ENCODE peak calls at places on chromosome 21, in four cellular contexts. One of them, this sample, is unnamed.

GRCh38 chr21:44726803-44727202 is 15.4 kb upstream of the TSPEAR start:
- DNase-seq in NCI-H460: no peak
- DNase-seq in C1 segment of cervical spinal cord: no peak
- DNase-seq in fibroblast of lung: no peak
- DNase-seq in this sample: no peak

GRCh38 chr21:28893687-28894086 is 99.0 kb downstream of the LTN1 start:
- DNase-seq in C1 segment of cervical spinal cord: no peak
- DNase-seq in NCI-H460: no peak
- DNase-seq in fibroblast of lung: no peak
- DNase-seq in this sample: no peak

GRCh38 chr21:42021751-42022430 is 11.7 kb upstream of the ZBTB21 start:
- DNase-seq in fibroblast of lung: no peak
- DNase-seq in NCI-H460: no peak
- DNase-seq in C1 segment of cervical spinal cord: no peak
- DNase-seq in this sample: peak; percentile 56

GRCh38 chr21:32348604-32349332 is 44.0 kb downstream of the URB1 start:
- DNase-seq in NCI-H460: no peak
- DNase-seq in C1 segment of cervical spinal cord: no peak
- DNase-seq in fibroblast of lung: no peak
- DNase-seq in this sample: no peak

GRCh38 chr21:39319814-39320332 is 6.4 kb upstream of the BRWD1 start:
- DNase-seq in NCI-H460: no peak
- DNase-seq in fibroblast of lung: no peak
- DNase-seq in C1 segment of cervical spinal cord: no peak
- DNase-seq in this sample: no peak

GRCh38 chr21:17438642-17439041 is 74.2 kb upstream of the CXADR start:
- DNase-seq in NCI-H460: no peak
- DNase-seq in C1 segment of cervical spinal cord: no peak
- DNase-seq in fibroblast of lung: no peak
- DNase-seq in this sample: no peak

GRCh38 chr21:36647279-36648093 is 51.4 kb upstream of the SIM2 start:
- DNase-seq in C1 segment of cervical spinal cord: no peak
- DNase-seq in fibroblast of lung: peak; percentile 76
- DNase-seq in NCI-H460: no peak
- DNase-seq in this sample: peak; percentile 80

GRCh38 chr21:44749759-44750674 is 38.6 kb upstream of the TSPEAR start:
- DNase-seq in C1 segment of cervical spinal cord: no peak
- DNase-seq in NCI-H460: no peak
- DNase-seq in fibroblast of lung: no peak
- DNase-seq in this sample: no peak

GRCh38 chr21:22791986-22792560 is 1793.9 kb downstream of the NCAM2 start:
- DNase-seq in C1 segment of cervical spinal cord: no peak
- DNase-seq in fibroblast of lung: peak; percentile 24
- DNase-seq in NCI-H460: peak; percentile 30
- DNase-seq in this sample: peak; percentile 24

GRCh38 chr21:27812279-27812678 is 845.4 kb upstream of the ADAMTS5 start:
- DNase-seq in NCI-H460: no peak
- DNase-seq in fibroblast of lung: no peak
- DNase-seq in C1 segment of cervical spinal cord: no peak
- DNase-seq in this sample: no peak

GRCh38 chr21:45449658-45450502 is 44.9 kb downstream of the COL18A1 start:
- DNase-seq in C1 segment of cervical spinal cord: no peak
- DNase-seq in fibroblast of lung: no peak
- DNase-seq in NCI-H460: no peak
- DNase-seq in this sample: no peak

GRCh38 chr21:34545079-34545884 is 33.3 kb upstream of the KCNE1 start:
- DNase-seq in fibroblast of lung: peak; percentile 82
- DNase-seq in C1 segment of cervical spinal cord: peak; percentile 12
- DNase-seq in NCI-H460: peak; percentile 32
- DNase-seq in this sample: no peak

GRCh38 chr21:22584308-22584707 is 1586.1 kb downstream of the NCAM2 start:
- DNase-seq in NCI-H460: no peak
- DNase-seq in fibroblast of lung: no peak
- DNase-seq in C1 segment of cervical spinal cord: no peak
- DNase-seq in this sample: no peak

GRCh38 chr21:45615145-45615711 is 28.3 kb upstream of the PCBP3 start:
- DNase-seq in C1 segment of cervical spinal cord: no peak
- DNase-seq in NCI-H460: peak; percentile 47
- DNase-seq in fibroblast of lung: peak; percentile 45
- DNase-seq in this sample: peak; percentile 63

GRCh38 chr21:41671859-41672542 is 94.9 kb downstream of the RIPK4 start:
- DNase-seq in C1 segment of cervical spinal cord: no peak
- DNase-seq in NCI-H460: no peak
- DNase-seq in fibroblast of lung: no peak
- DNase-seq in this sample: no peak

GRCh38 chr21:33025106-33025470 is 647 bp upstream of the OLIG2 start:
- DNase-seq in C1 segment of cervical spinal cord: no peak
- DNase-seq in fibroblast of lung: no peak
- DNase-seq in NCI-H460: no peak
- DNase-seq in this sample: no peak

GRCh38 chr21:33071878-33072306 is 2.0 kb downstream of the OLIG1 start:
- DNase-seq in fibroblast of lung: peak; percentile 21
- DNase-seq in NCI-H460: no peak
- DNase-seq in C1 segment of cervical spinal cord: no peak
- DNase-seq in this sample: no peak

GRCh38 chr21:39979321-39979720 is 112.1 kb downstream of the PCP4 start:
- DNase-seq in NCI-H460: no peak
- DNase-seq in fibroblast of lung: no peak
- DNase-seq in C1 segment of cervical spinal cord: no peak
- DNase-seq in this sample: no peak

GRCh38 chr21:22554690-22555316 is 1556.6 kb downstream of the NCAM2 start:
- DNase-seq in NCI-H460: no peak
- DNase-seq in fibroblast of lung: no peak
- DNase-seq in C1 segment of cervical spinal cord: no peak
- DNase-seq in this sample: no peak

GRCh38 chr21:26939532-26940181 is 27.2 kb downstream of the ADAMTS5 start:
- DNase-seq in fibroblast of lung: peak; percentile 50
- DNase-seq in C1 segment of cervical spinal cord: no peak
- DNase-seq in NCI-H460: no peak
- DNase-seq in this sample: no peak

GRCh38 chr21:27674037-27674436 is 707.1 kb upstream of the ADAMTS5 start:
- DNase-seq in C1 segment of cervical spinal cord: no peak
- DNase-seq in NCI-H460: no peak
- DNase-seq in fibroblast of lung: peak; percentile 84
- DNase-seq in this sample: peak; percentile 88

GRCh38 chr21:34836103-34836932 is 167.5 kb downstream of the CLIC6 start:
- DNase-seq in C1 segment of cervical spinal cord: no peak
- DNase-seq in fibroblast of lung: peak; percentile 100
- DNase-seq in NCI-H460: peak; percentile 74
- DNase-seq in this sample: peak; percentile 100

GRCh38 chr21:15001773-15002647 is 62.8 kb downstream of the NRIP1 start:
- DNase-seq in NCI-H460: no peak
- DNase-seq in C1 segment of cervical spinal cord: no peak
- DNase-seq in fibroblast of lung: no peak
- DNase-seq in this sample: no peak

GRCh38 chr21:39951183-39952101 is 84.2 kb downstream of the PCP4 start:
- DNase-seq in C1 segment of cervical spinal cord: no peak
- DNase-seq in fibroblast of lung: no peak
- DNase-seq in NCI-H460: no peak
- DNase-seq in this sample: no peak

GRCh38 chr21:25647632-25648031 is 8.6 kb downstream of the JAM2 start:
- DNase-seq in C1 segment of cervical spinal cord: no peak
- DNase-seq in NCI-H460: no peak
- DNase-seq in fibroblast of lung: no peak
- DNase-seq in this sample: no peak

GRCh38 chr21:45502006-45502345 is 40.3 kb downstream of the SLC19A1 start:
- DNase-seq in C1 segment of cervical spinal cord: no peak
- DNase-seq in NCI-H460: no peak
- DNase-seq in fibroblast of lung: no peak
- DNase-seq in this sample: no peak

GRCh38 chr21:44438531-44439210 is 16.6 kb upstream of the LRRC3 start:
- DNase-seq in fibroblast of lung: no peak
- DNase-seq in NCI-H460: no peak
- DNase-seq in C1 segment of cervical spinal cord: no peak
- DNase-seq in this sample: no peak

GRCh38 chr21:37916795-37917142 is 512 bp upstream of the KCNJ6 start:
- DNase-seq in NCI-H460: no peak
- DNase-seq in fibroblast of lung: no peak
- DNase-seq in C1 segment of cervical spinal cord: no peak
- DNase-seq in this sample: no peak

GRCh38 chr21:15293251-15293650 is 228.5 kb upstream of the NRIP1 start:
- DNase-seq in C1 segment of cervical spinal cord: no peak
- DNase-seq in fibroblast of lung: peak; percentile 96
- DNase-seq in NCI-H460: peak; percentile 44
- DNase-seq in this sample: peak; percentile 86

GRCh38 chr21:34722684-34723300 is 54.0 kb downstream of the CLIC6 start:
- DNase-seq in NCI-H460: no peak
- DNase-seq in fibroblast of lung: no peak
- DNase-seq in C1 segment of cervical spinal cord: no peak
- DNase-seq in this sample: no peak

GRCh38 chr21:44925027-44925755 is 4.5 kb upstream of the ITGB2 start:
- DNase-seq in fibroblast of lung: peak; percentile 47
- DNase-seq in C1 segment of cervical spinal cord: no peak
- DNase-seq in NCI-H460: no peak
- DNase-seq in this sample: no peak

GRCh38 chr21:16530656-16531055 is 800.9 kb downstream of the USP25 start:
- DNase-seq in NCI-H460: no peak
- DNase-seq in fibroblast of lung: peak; percentile 34
- DNase-seq in C1 segment of cervical spinal cord: no peak
- DNase-seq in this sample: peak; percentile 51

GRCh38 chr21:16419188-16419874 is 689.5 kb downstream of the USP25 start:
- DNase-seq in NCI-H460: peak; percentile 15
- DNase-seq in C1 segment of cervical spinal cord: peak; percentile 58
- DNase-seq in fibroblast of lung: peak; percentile 98
- DNase-seq in this sample: peak; percentile 84

GRCh38 chr21:34126269-34126668 is 52.9 kb downstream of the MRPS6 start:
- DNase-seq in C1 segment of cervical spinal cord: no peak
- DNase-seq in fibroblast of lung: peak; percentile 66
- DNase-seq in NCI-H460: no peak
- DNase-seq in this sample: no peak